ENCODE peak calls at places on chromosomes 7 and 10, in four cellular contexts. One of them, this sample, is unnamed.

GRCh38 chr10:56823849-56824248 is 462.8 kb upstream of the ZWINT start:
- DNase-seq in HCT116: no peak
- DNase-seq in GM23338: peak; percentile 56
- DNase-seq in PC-3: peak; percentile 28
- DNase-seq in this sample: peak; percentile 2

GRCh38 chr10:110686037-110686436 is 41.9 kb downstream of the RBM20 start:
- DNase-seq in PC-3: no peak
- DNase-seq in GM23338: no peak
- DNase-seq in HCT116: no peak
- DNase-seq in this sample: no peak

GRCh38 chr7:69670701-69671100 is 72.4 kb downstream of the AUTS2 start:
- DNase-seq in HCT116: no peak
- DNase-seq in PC-3: no peak
- DNase-seq in GM23338: no peak
- DNase-seq in this sample: peak; percentile 49

GRCh38 chr10:77386365-77386764 is 251.2 kb downstream of the KCNMA1 start:
- DNase-seq in HCT116: no peak
- DNase-seq in GM23338: no peak
- DNase-seq in PC-3: no peak
- DNase-seq in this sample: no peak

GRCh38 chr7:12979181-12979580 is 291.7 kb downstream of the ARL4A start:
- DNase-seq in PC-3: no peak
- DNase-seq in GM23338: no peak
- DNase-seq in HCT116: no peak
- DNase-seq in this sample: no peak

GRCh38 chr7:133518718-133519117 is 265.8 kb downstream of the EXOC4 start:
- DNase-seq in GM23338: no peak
- DNase-seq in HCT116: no peak
- DNase-seq in PC-3: no peak
- DNase-seq in this sample: no peak

GRCh38 chr7:75637854-75638606 is 100.7 kb downstream of the HIP1 start:
- DNase-seq in PC-3: no peak
- DNase-seq in HCT116: no peak
- DNase-seq in GM23338: peak; percentile 55
- DNase-seq in this sample: no peak

GRCh38 chr7:71637578-71637977 is 505.6 kb downstream of the GALNT17 start:
- DNase-seq in HCT116: no peak
- DNase-seq in PC-3: no peak
- DNase-seq in GM23338: no peak
- DNase-seq in this sample: peak; percentile 49

GRCh38 chr7:106111671-106112117 is 418 bp downstream of the SYPL1 start:
- DNase-seq in GM23338: peak; percentile 29
- DNase-seq in HCT116: peak; percentile 26
- DNase-seq in PC-3: peak; percentile 70
- DNase-seq in this sample: peak; percentile 80

GRCh38 chr10:59323831-59324401 is 38.4 kb downstream of the FAM13C start:
- DNase-seq in HCT116: no peak
- DNase-seq in PC-3: no peak
- DNase-seq in GM23338: no peak
- DNase-seq in this sample: no peak

GRCh38 chr7:132907380-132907940 is 174.4 kb downstream of the CHCHD3 start:
- DNase-seq in GM23338: peak; percentile 26
- DNase-seq in PC-3: no peak
- DNase-seq in HCT116: no peak
- DNase-seq in this sample: no peak

GRCh38 chr7:1785839-1786238 is 115.8 kb downstream of the ELFN1 start:
- DNase-seq in GM23338: no peak
- DNase-seq in PC-3: no peak
- DNase-seq in HCT116: no peak
- DNase-seq in this sample: no peak

GRCh38 chr10:3500408-3500856 is 284.6 kb downstream of the KLF6 start:
- DNase-seq in GM23338: peak; percentile 85
- DNase-seq in PC-3: no peak
- DNase-seq in HCT116: no peak
- DNase-seq in this sample: peak; percentile 93

GRCh38 chr10:83190614-83191013 is 948.7 kb upstream of the GHITM start:
- DNase-seq in GM23338: no peak
- DNase-seq in HCT116: no peak
- DNase-seq in PC-3: no peak
- DNase-seq in this sample: no peak

GRCh38 chr7:55438765-55439525 is 73.8 kb downstream of the LANCL2 start:
- DNase-seq in HCT116: no peak
- DNase-seq in PC-3: peak; percentile 75
- DNase-seq in GM23338: no peak
- DNase-seq in this sample: peak; percentile 35

GRCh38 chr10:122485670-122486069 is 24.3 kb downstream of the HTRA1 start:
- DNase-seq in GM23338: no peak
- DNase-seq in HCT116: no peak
- DNase-seq in PC-3: no peak
- DNase-seq in this sample: no peak

GRCh38 chr10:73529089-73529832 is 33.4 kb upstream of the PPP3CB start:
- DNase-seq in GM23338: peak; percentile 95
- DNase-seq in HCT116: peak; percentile 56
- DNase-seq in PC-3: peak; percentile 99
- DNase-seq in this sample: peak; percentile 87

GRCh38 chr10:104391150-104391968 is 37.7 kb downstream of the CFAP58 start:
- DNase-seq in PC-3: peak; percentile 46
- DNase-seq in GM23338: no peak
- DNase-seq in HCT116: peak; percentile 51
- DNase-seq in this sample: peak; percentile 21

GRCh38 chr7:107138696-107139420 is 29.9 kb upstream of the HBP1 start:
- DNase-seq in HCT116: no peak
- DNase-seq in GM23338: no peak
- DNase-seq in PC-3: no peak
- DNase-seq in this sample: no peak

GRCh38 chr10:44424953-44425352 is 40.1 kb upstream of the CXCL12 start:
- DNase-seq in HCT116: no peak
- DNase-seq in GM23338: no peak
- DNase-seq in PC-3: no peak
- DNase-seq in this sample: no peak

GRCh38 chr7:41448104-41448503 is 254.8 kb downstream of the INHBA start:
- DNase-seq in HCT116: no peak
- DNase-seq in GM23338: no peak
- DNase-seq in PC-3: peak; percentile 16
- DNase-seq in this sample: peak; percentile 56

GRCh38 chr7:93475811-93476210 is 98.7 kb downstream of the CALCR start:
- DNase-seq in GM23338: peak; percentile 10
- DNase-seq in PC-3: no peak
- DNase-seq in HCT116: no peak
- DNase-seq in this sample: no peak

GRCh38 chr10:110664483-110665420 is 20.6 kb downstream of the RBM20 start:
- DNase-seq in PC-3: peak; percentile 94
- DNase-seq in HCT116: peak; percentile 76
- DNase-seq in GM23338: no peak
- DNase-seq in this sample: peak; percentile 93

GRCh38 chr10:74206727-74207126 is 55.7 kb downstream of the ADK start:
- DNase-seq in HCT116: no peak
- DNase-seq in GM23338: no peak
- DNase-seq in PC-3: peak; percentile 82
- DNase-seq in this sample: no peak

GRCh38 chr10:44206127-44206818 is 178.6 kb downstream of the CXCL12 start:
- DNase-seq in PC-3: no peak
- DNase-seq in GM23338: no peak
- DNase-seq in HCT116: no peak
- DNase-seq in this sample: peak; percentile 45

GRCh38 chr10:49549640-49550346 is 10.9 kb upstream of the ERCC6 start:
- DNase-seq in PC-3: no peak
- DNase-seq in GM23338: no peak
- DNase-seq in HCT116: no peak
- DNase-seq in this sample: peak; percentile 43

GRCh38 chr7:38178004-38178694 is at the start of gene STARD3NL:
- DNase-seq in PC-3: peak; percentile 99
- DNase-seq in GM23338: peak; percentile 100
- DNase-seq in HCT116: peak; percentile 100
- DNase-seq in this sample: peak; percentile 100

GRCh38 chr10:96418582-96418981 is 59.8 kb upstream of the OPALIN start:
- DNase-seq in HCT116: no peak
- DNase-seq in PC-3: no peak
- DNase-seq in GM23338: no peak
- DNase-seq in this sample: no peak

GRCh38 chr10:74078037-74078436 is 72.6 kb downstream of the AP3M1 start:
- DNase-seq in HCT116: no peak
- DNase-seq in PC-3: peak; percentile 85
- DNase-seq in GM23338: no peak
- DNase-seq in this sample: peak; percentile 57

GRCh38 chr10:27771231-27771630 is 25.6 kb upstream of the MKX start:
- DNase-seq in GM23338: no peak
- DNase-seq in PC-3: no peak
- DNase-seq in HCT116: no peak
- DNase-seq in this sample: no peak

GRCh38 chr10:98898987-98899386 is 336.7 kb downstream of the HPSE2 start:
- DNase-seq in GM23338: no peak
- DNase-seq in PC-3: no peak
- DNase-seq in HCT116: no peak
- DNase-seq in this sample: no peak

GRCh38 chr10:69051710-69052487 is 36.0 kb upstream of the SRGN start:
- DNase-seq in GM23338: peak; percentile 33
- DNase-seq in HCT116: no peak
- DNase-seq in PC-3: no peak
- DNase-seq in this sample: no peak

GRCh38 chr10:110546499-110547105 is 20.9 kb upstream of the SMC3 start:
- DNase-seq in GM23338: no peak
- DNase-seq in HCT116: no peak
- DNase-seq in PC-3: no peak
- DNase-seq in this sample: no peak

GRCh38 chr7:127904706-127905056 is 126.6 kb downstream of the LRRC4 start:
- DNase-seq in GM23338: peak; percentile 44
- DNase-seq in PC-3: no peak
- DNase-seq in HCT116: no peak
- DNase-seq in this sample: peak; percentile 65

GRCh38 chr10:3126741-3127342 is 45.7 kb downstream of the PITRM1 start:
- DNase-seq in PC-3: no peak
- DNase-seq in HCT116: no peak
- DNase-seq in GM23338: no peak
- DNase-seq in this sample: no peak

GRCh38 chr7:132179681-132180080 is 396.6 kb downstream of the PLXNA4 start:
- DNase-seq in GM23338: no peak
- DNase-seq in PC-3: no peak
- DNase-seq in HCT116: no peak
- DNase-seq in this sample: no peak

GRCh38 chr7:63030061-63030460 is 968.6 kb upstream of the ZNF722 start:
- DNase-seq in GM23338: no peak
- DNase-seq in HCT116: no peak
- DNase-seq in PC-3: no peak
- DNase-seq in this sample: no peak

GRCh38 chr7:31171216-31171750 is 119.2 kb downstream of the ADCYAP1R1 start:
- DNase-seq in PC-3: no peak
- DNase-seq in HCT116: no peak
- DNase-seq in GM23338: no peak
- DNase-seq in this sample: no peak

GRCh38 chr10:132433671-132434340 is 36.8 kb downstream of the PWWP2B start:
- DNase-seq in HCT116: no peak
- DNase-seq in PC-3: no peak
- DNase-seq in GM23338: no peak
- DNase-seq in this sample: no peak
- TF ChIP-seq EZH2phosphoT487 in HCT116: no peak
- TF ChIP-seq EZH2phosphoT487 in PC-3: no peak
- TF ChIP-seq EZH2phosphoT487 in GM23338: no peak
- TF ChIP-seq EZH2phosphoT487 in this sample: no peak

DNA sequence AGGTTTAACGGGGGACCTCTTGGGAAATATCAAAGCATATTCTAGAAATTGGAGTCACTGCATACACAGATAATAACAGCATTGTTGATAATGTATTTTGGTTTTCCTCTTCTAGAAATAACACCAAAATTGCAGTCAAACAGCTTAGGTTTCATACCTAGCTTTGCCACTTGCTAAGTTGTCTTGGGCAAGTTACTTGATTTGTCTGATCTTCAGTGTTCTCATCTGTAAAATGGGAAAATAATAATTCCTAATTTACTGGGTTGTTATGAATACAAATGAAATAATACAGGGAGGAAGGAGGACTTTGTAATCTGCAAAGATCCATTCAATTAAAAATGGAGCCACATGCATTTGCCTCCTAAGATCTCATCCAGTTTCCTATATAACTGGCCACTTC is 20.3 kb upstream of the NUP205 start:
- DNase-seq in GM23338: no peak
- DNase-seq in HCT116: no peak
- DNase-seq in PC-3: no peak
- DNase-seq in this sample: no peak
- H2AFZ ChIP-seq in GM23338: no peak overlapping the region
- H2AFZ ChIP-seq in HCT116: no peak overlapping the region
- H2AFZ ChIP-seq in PC-3: no peak overlapping the region
- H2AFZ ChIP-seq in this sample: no peak overlapping the region

GRCh38 chr7:44881066-44881600 is 4.2 kb downstream of the PURB start:
- DNase-seq in GM23338: no peak
- DNase-seq in HCT116: no peak
- DNase-seq in PC-3: no peak
- DNase-seq in this sample: peak; percentile 46
- H3K4me1 ChIP-seq in GM23338: peaks cover 27% of the 10 kb centered on the region
- H3K4me1 ChIP-seq in HCT116: peaks cover 19% of the 10 kb centered on the region
- H3K4me1 ChIP-seq in PC-3: peaks cover 49% of the 10 kb centered on the region
- H3K4me1 ChIP-seq in this sample: peaks cover 40% of the 10 kb centered on the region

GRCh38 chr7:116315293-116315692 is 105.0 kb downstream of the TES start:
- DNase-seq in HCT116: no peak
- DNase-seq in PC-3: no peak
- DNase-seq in GM23338: no peak
- DNase-seq in this sample: peak; percentile 93

GRCh38 chr7:116315803-116316202 is 105.5 kb downstream of the TES start:
- DNase-seq in HCT116: no peak
- DNase-seq in PC-3: no peak
- DNase-seq in GM23338: no peak
- DNase-seq in this sample: no peak

GRCh38 chr7:116311816-116312471 is 101.6 kb downstream of the TES start:
- DNase-seq in PC-3: no peak
- DNase-seq in HCT116: no peak
- DNase-seq in GM23338: no peak
- DNase-seq in this sample: no peak

GRCh38 chr7:116317907-116318306 is 107.6 kb downstream of the TES start:
- DNase-seq in GM23338: no peak
- DNase-seq in HCT116: no peak
- DNase-seq in PC-3: peak; percentile 8
- DNase-seq in this sample: no peak

DNA sequence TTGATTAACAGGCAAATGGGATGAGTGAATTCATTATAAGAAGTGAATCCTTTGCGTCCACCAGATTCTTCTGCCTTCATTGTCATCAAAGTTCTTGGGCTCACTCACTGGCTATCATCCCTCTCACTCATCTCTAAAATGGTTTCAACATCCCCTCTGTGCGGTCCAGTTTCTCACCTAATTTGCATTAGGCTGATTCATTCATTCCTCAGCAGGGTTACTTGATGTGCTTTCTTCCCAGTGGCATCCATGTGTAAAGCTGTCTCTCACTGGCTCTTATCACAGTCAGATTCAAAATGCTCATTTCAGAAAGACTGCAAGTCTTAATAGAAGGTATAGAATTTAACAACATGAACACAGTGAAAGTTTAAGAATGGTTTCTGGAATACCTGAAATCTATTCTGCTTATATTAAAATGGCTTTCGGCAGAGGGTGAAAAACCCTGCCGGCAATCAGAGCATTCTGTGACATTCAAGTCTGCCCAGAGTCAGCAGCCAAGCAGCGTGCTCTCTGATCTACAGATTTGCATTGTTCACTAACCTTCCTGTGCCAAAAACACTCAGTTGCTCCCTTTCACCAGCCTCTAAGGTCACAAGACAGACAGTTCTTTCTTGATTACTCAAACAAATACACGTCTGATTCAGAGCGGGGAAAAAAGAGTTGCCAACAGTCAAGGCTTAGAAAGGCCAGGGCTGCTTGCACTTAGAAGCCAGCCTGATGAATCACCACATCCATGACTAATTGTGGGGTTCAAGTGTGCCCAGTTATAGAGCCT is 106.7 kb downstream of the TES start:
- DNase-seq in PC-3: peak; percentile 98
- DNase-seq in HCT116: peak; percentile 99
- DNase-seq in GM23338: no peak
- DNase-seq in this sample: peak; percentile 99
- TF ChIP-seq EZH2phosphoT487 in PC-3: no peak
- TF ChIP-seq EZH2phosphoT487 in HCT116: no peak
- TF ChIP-seq EZH2phosphoT487 in GM23338: no peak
- TF ChIP-seq EZH2phosphoT487 in this sample: no peak